ENCODE peak calls at places on chromosomes 4 and X, in six cellular contexts. E, O, G, C, W and T are unnamed samples.

GRCh38 chrX:37825225-37825842 is 22.0 kb downstream of the DYNLT3 start:
- DNase-seq in E (no peak), O (peak; percentile 51), G (peak; percentile 38), C (no peak), W (peak; percentile 55), T (no peak)

GRCh38 chrX:46865281-46865680 is 28.4 kb downstream of the RP2 start:
- DNase-seq in E (no peak), O (peak; percentile 75), G (peak; percentile 63), C (no peak), W (no peak), T (no peak)

GRCh38 chrX:139931646-139932076 is 1.2 kb downstream of the ATP11C start:
- DNase-seq in E (no peak), O (no peak), G (no peak), C (no peak), W (no peak), T (no peak)

GRCh38 chr4:159420162-159421057 is 317.5 kb downstream of the RAPGEF2 start:
- DNase-seq in E (no peak), O (no peak), G (no peak), C (no peak), W (no peak), T (no peak)

GRCh38 chrX:134734343-134735001 is 76.2 kb upstream of the PLAC1 start:
- DNase-seq in E (no peak), O (peak; percentile 77), G (no peak), C (no peak), W (no peak), T (no peak)

GRCh38 chr4:139333046-139333445 is 30.8 kb upstream of the NDUFC1 start:
- DNase-seq in E (no peak), O (no peak), G (no peak), C (no peak), W (no peak), T (no peak)

GRCh38 chr4:109389367-109390118 is 44.1 kb upstream of the SEC24B start:
- DNase-seq in E (no peak), O (peak; percentile 38), G (no peak), C (no peak), W (no peak), T (no peak)

GRCh38 chr4:159823743-159824142 is 720.9 kb downstream of the RAPGEF2 start:
- DNase-seq in E (no peak), O (no peak), G (no peak), C (no peak), W (no peak), T (no peak)

GRCh38 chrX:38110231-38110630 is 103.9 kb downstream of the SYTL5 start:
- DNase-seq in E (no peak), O (peak; percentile 21), G (no peak), C (no peak), W (no peak), T (no peak)

GRCh38 chr4:83855044-83855443 is 319.1 kb downstream of the GPAT3 start:
- DNase-seq in E (no peak), O (peak; percentile 94), G (peak; percentile 92), C (no peak), W (no peak), T (peak; percentile 28)

GRCh38 chr4:73764513-73764912 is 24.1 kb downstream of the CXCL8 start:
- DNase-seq in E (no peak), O (peak; percentile 41), G (no peak), C (no peak), W (no peak), T (no peak)

GRCh38 chr4:137200322-137200721 is 332.0 kb downstream of the PCDH18 start:
- DNase-seq in E (no peak), O (no peak), G (no peak), C (no peak), W (no peak), T (no peak)

GRCh38 chrX:7235071-7235470 is 87.1 kb upstream of the PUDP start:
- DNase-seq in E (no peak), O (peak; percentile 51), G (no peak), C (no peak), W (no peak), T (no peak)

GRCh38 chrX:45351478-45351877 is 150.8 kb upstream of the DIPK2B start:
- DNase-seq in E (no peak), O (peak; percentile 82), G (no peak), C (no peak), W (no peak), T (no peak)

GRCh38 chr4:20279381-20279780 is 27.7 kb downstream of the SLIT2 start:
- DNase-seq in E (no peak), O (peak; percentile 24), G (no peak), C (no peak), W (no peak), T (no peak)

GRCh38 chr4:25486171-25486570 is 109.1 kb downstream of the ANAPC4 start:
- DNase-seq in E (no peak), O (no peak), G (peak; percentile 21), C (no peak), W (no peak), T (no peak)

GRCh38 chr4:32824321-32824720 is 2104.2 kb downstream of the PCDH7 start:
- DNase-seq in E (no peak), O (peak; percentile 59), G (no peak), C (no peak), W (no peak), T (no peak)

GRCh38 chrX:3788494-3789233 is 75.2 kb upstream of the PRKX start:
- DNase-seq in E (no peak), O (no peak), G (no peak), C (no peak), W (no peak), T (no peak)

GRCh38 chrX:131741103-131741581 is 197.3 kb downstream of the OR13H1 start:
- DNase-seq in E (no peak), O (no peak), G (peak; percentile 50), C (no peak), W (no peak), T (no peak)

GRCh38 chr4:102430511-102430910 is 70.6 kb upstream of the NFKB1 start:
- DNase-seq in E (no peak), O (peak; percentile 33), G (peak; percentile 27), C (no peak), W (no peak), T (no peak)

GRCh38 chr4:111562811-111563210 is 582.4 kb upstream of the FAM241A start:
- DNase-seq in E (no peak), O (peak; percentile 84), G (no peak), C (no peak), W (no peak), T (no peak)

GRCh38 chr4:123102897-123103489 is 180.6 kb upstream of the NUDT6 start:
- DNase-seq in E (no peak), O (peak; percentile 65), G (peak; percentile 45), C (no peak), W (no peak), T (peak; percentile 24)

GRCh38 chrX:65689377-65689776 is 21.9 kb downstream of the MSN start:
- DNase-seq in E (no peak), O (no peak), G (no peak), C (no peak), W (no peak), T (no peak)

GRCh38 chr4:169346840-169347239 is 76.1 kb upstream of the SH3RF1 start:
- DNase-seq in E (no peak), O (no peak), G (no peak), C (no peak), W (no peak), T (no peak)

GRCh38 chr4:169348541-169348940 is 77.8 kb upstream of the SH3RF1 start:
- DNase-seq in E (no peak), O (no peak), G (no peak), C (no peak), W (no peak), T (no peak)

GRCh38 chr4:169342159-169342865 is 71.6 kb upstream of the SH3RF1 start:
- DNase-seq in E (no peak), O (peak; percentile 14), G (no peak), C (no peak), W (no peak), T (no peak)

GRCh38 chr4:169342906-169343560 is 72.3 kb upstream of the SH3RF1 start:
- DNase-seq in E (no peak), O (peak; percentile 61), G (no peak), C (no peak), W (no peak), T (no peak)

DNA sequence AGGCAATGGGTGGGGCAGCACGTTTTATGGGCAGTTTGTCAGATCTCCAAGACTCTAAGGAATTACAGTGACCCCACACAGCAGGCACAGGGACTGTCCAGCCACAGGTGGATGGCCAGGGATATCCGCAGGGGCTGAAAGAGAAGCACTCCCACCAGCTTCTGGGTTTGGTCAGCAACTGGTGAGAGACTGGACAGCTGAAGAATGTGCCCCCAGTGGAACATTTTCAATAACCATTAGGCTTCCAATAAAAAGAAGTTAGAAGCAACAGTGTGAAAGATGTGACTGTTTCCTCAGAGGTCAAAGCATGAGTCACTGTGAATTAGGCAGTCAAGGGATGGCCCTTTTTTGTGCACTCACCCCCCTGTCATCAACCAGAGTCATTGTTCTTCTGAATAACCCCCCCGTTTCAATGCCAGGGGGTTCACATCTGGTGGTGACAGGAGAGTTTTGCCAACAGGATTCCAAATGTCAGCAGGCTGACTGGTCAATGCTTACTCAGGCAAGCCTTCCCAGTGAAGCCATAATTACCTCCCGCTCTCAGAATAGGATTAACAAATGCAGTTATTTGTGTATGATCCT is 74.5 kb upstream of the SH3RF1 start:
- DNase-seq in E (no peak), O (peak; percentile 88), G (no peak), C (no peak), W (no peak), T (no peak)
- TF ChIP-seq CTCF in E (no peak), O (no peak), G (no peak), C (no peak), W (no peak), T (no peak)

GRCh38 chr4:36244257-36245084 is at the start of gene ARAP2:
- DNase-seq in E (peak; percentile 80), O (peak; percentile 11), G (peak; percentile 15), C (peak; percentile 91), W (peak; percentile 63), T (no peak)
- TF ChIP-seq CTCF in E (peak; percentile 19), O (no peak), G (no peak), C (no peak), W (no peak), T (no peak)

GRCh38 chrX:119885554-119886428 is 9.9 kb upstream of the AKAP14 start:
- DNase-seq in E (no peak), O (no peak), G (peak; percentile 72), C (no peak), W (no peak), T (no peak)

DNA sequence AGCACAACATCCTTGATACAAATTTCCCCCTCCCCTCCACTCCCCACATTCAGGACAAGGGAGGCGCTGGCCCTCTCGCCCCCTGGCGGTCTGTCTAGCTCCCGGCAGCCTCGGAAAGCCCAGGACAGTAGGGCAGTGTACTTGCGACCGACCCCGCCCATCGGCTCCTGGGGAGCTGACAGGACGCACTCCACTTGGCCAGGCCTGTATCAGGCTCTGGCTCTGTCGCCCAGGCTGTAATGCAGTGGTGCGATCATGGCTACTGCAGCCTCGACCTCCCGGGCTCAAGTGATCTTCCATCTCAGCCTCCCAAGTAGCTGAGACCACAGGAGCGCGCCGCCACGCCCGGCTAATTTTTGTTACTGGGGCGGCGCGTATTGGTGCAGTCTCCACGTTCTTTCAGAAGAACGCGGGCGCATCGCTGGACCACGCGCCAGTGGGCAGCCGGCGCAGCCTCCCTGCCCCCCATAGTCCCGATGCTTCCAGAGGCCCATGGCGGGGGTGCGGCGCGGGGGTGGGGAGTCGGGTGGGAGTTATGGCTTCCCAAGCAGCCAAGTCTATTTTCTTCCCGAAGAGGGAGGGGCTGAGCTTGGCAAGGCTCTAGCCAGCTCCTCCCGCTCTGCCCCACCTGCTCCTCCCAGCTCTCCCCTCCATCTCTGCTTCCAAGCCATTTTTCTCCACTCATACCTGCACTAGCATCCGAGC is 7.8 kb upstream of the AKAP14 start:
- DNase-seq in E (peak; percentile 80), O (peak; percentile 73), G (peak; percentile 84), C (peak; percentile 84), W (no peak), T (no peak)
- TF ChIP-seq CTCF in E (peak; percentile 44), O (peak; percentile 62), G (peak; percentile 53), C (peak; percentile 56), W (peak; percentile 28), T (peak; percentile 49)

GRCh38 chr4:181569553-181569952 is 673.6 kb upstream of the TENM3 start:
- DNase-seq in E (no peak), O (peak; percentile 18), G (peak; percentile 9), C (no peak), W (no peak), T (no peak)
- TF ChIP-seq CTCF in E (peak; percentile 25), O (peak; percentile 59), G (no peak), C (peak; percentile 32), W (no peak), T (peak; percentile 52)